ENCODE peak calls at places on chromosome 20, in five cellular contexts. One of them, this sample, is unnamed.

GRCh38 chr20:64010711-64011237 is 25.2 kb upstream of the C20orf204 start:
- DNase-seq in dorsolateral prefrontal cortex: no peak
- DNase-seq in progenitor cell of endocrine pancreas: no peak
- DNase-seq in choroid plexus epithelial cell: no peak
- DNase-seq in epithelial cell of esophagus: peak
- DNase-seq in this sample: no peak

GRCh38 chr20:38043512-38044300 is 10.2 kb downstream of the RPRD1B start:
- DNase-seq in dorsolateral prefrontal cortex: peak
- DNase-seq in progenitor cell of endocrine pancreas: no peak
- DNase-seq in choroid plexus epithelial cell: peak
- DNase-seq in epithelial cell of esophagus: peak
- DNase-seq in this sample: peak

GRCh38 chr20:35305682-35306556 is 13.7 kb upstream of the FAM83C start:
- DNase-seq in dorsolateral prefrontal cortex: peak
- DNase-seq in progenitor cell of endocrine pancreas: no peak
- DNase-seq in choroid plexus epithelial cell: peak
- DNase-seq in epithelial cell of esophagus: peak
- DNase-seq in this sample: peak

GRCh38 chr20:15900443-15900842 is 672.8 kb downstream of the KIF16B start:
- DNase-seq in dorsolateral prefrontal cortex: no peak
- DNase-seq in progenitor cell of endocrine pancreas: no peak
- DNase-seq in choroid plexus epithelial cell: peak
- DNase-seq in epithelial cell of esophagus: no peak
- DNase-seq in this sample: peak

GRCh38 chr20:2749343-2749950 is 51.0 kb downstream of the CPXM1 start:
- DNase-seq in dorsolateral prefrontal cortex: no peak
- DNase-seq in progenitor cell of endocrine pancreas: no peak
- DNase-seq in choroid plexus epithelial cell: no peak
- DNase-seq in epithelial cell of esophagus: no peak
- DNase-seq in this sample: no peak

GRCh38 chr20:19427913-19428800 is 215.7 kb downstream of the SLC24A3 start:
- DNase-seq in dorsolateral prefrontal cortex: no peak
- DNase-seq in progenitor cell of endocrine pancreas: no peak
- DNase-seq in choroid plexus epithelial cell: peak
- DNase-seq in epithelial cell of esophagus: no peak
- DNase-seq in this sample: no peak

GRCh38 chr20:2599265-2600060 is 53.0 kb upstream of the NOP56 start:
- DNase-seq in dorsolateral prefrontal cortex: no peak
- DNase-seq in progenitor cell of endocrine pancreas: no peak
- DNase-seq in choroid plexus epithelial cell: peak
- DNase-seq in epithelial cell of esophagus: no peak
- DNase-seq in this sample: no peak

GRCh38 chr20:32479697-32480140 is 105.4 kb downstream of the NOL4L start:
- DNase-seq in dorsolateral prefrontal cortex: peak
- DNase-seq in progenitor cell of endocrine pancreas: no peak
- DNase-seq in choroid plexus epithelial cell: no peak
- DNase-seq in epithelial cell of esophagus: no peak
- DNase-seq in this sample: no peak

GRCh38 chr20:37651932-37652331 is 41.9 kb upstream of the CTNNBL1 start:
- DNase-seq in dorsolateral prefrontal cortex: no peak
- DNase-seq in progenitor cell of endocrine pancreas: no peak
- DNase-seq in choroid plexus epithelial cell: peak
- DNase-seq in epithelial cell of esophagus: peak
- DNase-seq in this sample: peak

GRCh38 chr20:50762435-50763201 is 31.2 kb downstream of the PARD6B start:
- DNase-seq in dorsolateral prefrontal cortex: peak
- DNase-seq in progenitor cell of endocrine pancreas: no peak
- DNase-seq in choroid plexus epithelial cell: peak
- DNase-seq in epithelial cell of esophagus: peak
- DNase-seq in this sample: peak

GRCh38 chr20:8082999-8083398 is 49.1 kb upstream of the PLCB1 start:
- DNase-seq in dorsolateral prefrontal cortex: no peak
- DNase-seq in progenitor cell of endocrine pancreas: no peak
- DNase-seq in choroid plexus epithelial cell: peak
- DNase-seq in epithelial cell of esophagus: peak
- DNase-seq in this sample: peak

GRCh38 chr20:36611625-36612024 is 6.0 kb downstream of the RAB5IF start:
- DNase-seq in dorsolateral prefrontal cortex: no peak
- DNase-seq in progenitor cell of endocrine pancreas: no peak
- DNase-seq in choroid plexus epithelial cell: no peak
- DNase-seq in epithelial cell of esophagus: no peak
- DNase-seq in this sample: no peak

GRCh38 chr20:57392130-57392445 is 892 bp downstream of the RBM38 start:
- DNase-seq in dorsolateral prefrontal cortex: no peak
- DNase-seq in progenitor cell of endocrine pancreas: no peak
- DNase-seq in choroid plexus epithelial cell: no peak
- DNase-seq in epithelial cell of esophagus: no peak
- DNase-seq in this sample: no peak

GRCh38 chr20:24588047-24588635 is 118.7 kb downstream of the SYNDIG1 start:
- DNase-seq in dorsolateral prefrontal cortex: no peak
- DNase-seq in progenitor cell of endocrine pancreas: no peak
- DNase-seq in choroid plexus epithelial cell: no peak
- DNase-seq in epithelial cell of esophagus: no peak
- DNase-seq in this sample: no peak

GRCh38 chr20:50312682-50313187 is 122.1 kb downstream of the CEBPB start:
- DNase-seq in dorsolateral prefrontal cortex: peak
- DNase-seq in progenitor cell of endocrine pancreas: no peak
- DNase-seq in choroid plexus epithelial cell: peak
- DNase-seq in epithelial cell of esophagus: peak
- DNase-seq in this sample: peak

GRCh38 chr20:19995220-19995863 is 21.8 kb upstream of the NAA20 start:
- DNase-seq in dorsolateral prefrontal cortex: no peak
- DNase-seq in progenitor cell of endocrine pancreas: no peak
- DNase-seq in choroid plexus epithelial cell: peak
- DNase-seq in epithelial cell of esophagus: peak
- DNase-seq in this sample: peak

GRCh38 chr20:26135325-26136110 is 438.9 kb upstream of the ZNF337 start:
- DNase-seq in dorsolateral prefrontal cortex: no peak
- DNase-seq in progenitor cell of endocrine pancreas: no peak
- DNase-seq in choroid plexus epithelial cell: no peak
- DNase-seq in epithelial cell of esophagus: no peak
- DNase-seq in this sample: no peak

GRCh38 chr20:13199279-13199678 is 21.8 kb upstream of the ISM1 start:
- DNase-seq in dorsolateral prefrontal cortex: no peak
- DNase-seq in progenitor cell of endocrine pancreas: no peak
- DNase-seq in choroid plexus epithelial cell: no peak
- DNase-seq in epithelial cell of esophagus: no peak
- DNase-seq in this sample: no peak

GRCh38 chr20:2955257-2955950 is 82.1 kb downstream of the PTPRA start:
- DNase-seq in dorsolateral prefrontal cortex: no peak
- DNase-seq in progenitor cell of endocrine pancreas: no peak
- DNase-seq in choroid plexus epithelial cell: peak
- DNase-seq in epithelial cell of esophagus: no peak
- DNase-seq in this sample: no peak

GRCh38 chr20:9447182-9447581 is 67.2 kb upstream of the LAMP5 start:
- DNase-seq in dorsolateral prefrontal cortex: no peak
- DNase-seq in progenitor cell of endocrine pancreas: no peak
- DNase-seq in choroid plexus epithelial cell: no peak
- DNase-seq in epithelial cell of esophagus: no peak
- DNase-seq in this sample: no peak

GRCh38 chr20:51077601-51078000 is 54.7 kb upstream of the KCNG1 start:
- DNase-seq in dorsolateral prefrontal cortex: no peak
- DNase-seq in progenitor cell of endocrine pancreas: no peak
- DNase-seq in choroid plexus epithelial cell: no peak
- DNase-seq in epithelial cell of esophagus: peak
- DNase-seq in this sample: no peak

GRCh38 chr20:39176457-39176856 is 214.3 kb downstream of the DHX35 start:
- DNase-seq in dorsolateral prefrontal cortex: no peak
- DNase-seq in progenitor cell of endocrine pancreas: no peak
- DNase-seq in choroid plexus epithelial cell: no peak
- DNase-seq in epithelial cell of esophagus: no peak
- DNase-seq in this sample: no peak
- TF ChIP-seq CTCF in dorsolateral prefrontal cortex: no peak
- TF ChIP-seq CTCF in progenitor cell of endocrine pancreas: no peak
- TF ChIP-seq CTCF in choroid plexus epithelial cell: no peak
- TF ChIP-seq CTCF in epithelial cell of esophagus: no peak
- TF ChIP-seq CTCF in this sample: no peak

GRCh38 chr20:21026951-21027350 is 79.2 kb downstream of the LINC00237 start:
- DNase-seq in dorsolateral prefrontal cortex: no peak
- DNase-seq in progenitor cell of endocrine pancreas: no peak
- DNase-seq in choroid plexus epithelial cell: no peak
- DNase-seq in epithelial cell of esophagus: no peak
- DNase-seq in this sample: no peak

GRCh38 chr20:21029356-21029755 is 76.8 kb downstream of the LINC00237 start:
- DNase-seq in dorsolateral prefrontal cortex: no peak
- DNase-seq in progenitor cell of endocrine pancreas: no peak
- DNase-seq in choroid plexus epithelial cell: no peak
- DNase-seq in epithelial cell of esophagus: no peak
- DNase-seq in this sample: no peak

GRCh38 chr20:21028436-21028835 is 77.7 kb downstream of the LINC00237 start:
- DNase-seq in dorsolateral prefrontal cortex: no peak
- DNase-seq in progenitor cell of endocrine pancreas: no peak
- DNase-seq in choroid plexus epithelial cell: no peak
- DNase-seq in epithelial cell of esophagus: no peak
- DNase-seq in this sample: no peak

GRCh38 chr20:21028921-21029320 is 77.2 kb downstream of the LINC00237 start:
- DNase-seq in dorsolateral prefrontal cortex: no peak
- DNase-seq in progenitor cell of endocrine pancreas: no peak
- DNase-seq in choroid plexus epithelial cell: no peak
- DNase-seq in epithelial cell of esophagus: no peak
- DNase-seq in this sample: no peak

GRCh38 chr20:21027569-21027968 is 78.6 kb downstream of the LINC00237 start:
- DNase-seq in dorsolateral prefrontal cortex: no peak
- DNase-seq in progenitor cell of endocrine pancreas: no peak
- DNase-seq in choroid plexus epithelial cell: no peak
- DNase-seq in epithelial cell of esophagus: peak
- DNase-seq in this sample: peak
- TF ChIP-seq CTCF in dorsolateral prefrontal cortex: no peak
- TF ChIP-seq CTCF in progenitor cell of endocrine pancreas: peak
- TF ChIP-seq CTCF in choroid plexus epithelial cell: no peak
- TF ChIP-seq CTCF in epithelial cell of esophagus: no peak
- TF ChIP-seq CTCF in this sample: peak

GRCh38 chr20:40442181-40442963 is 246.7 kb downstream of the MAFB start:
- DNase-seq in dorsolateral prefrontal cortex: no peak
- DNase-seq in progenitor cell of endocrine pancreas: no peak
- DNase-seq in choroid plexus epithelial cell: peak
- DNase-seq in epithelial cell of esophagus: no peak
- DNase-seq in this sample: peak
- TF ChIP-seq CTCF in dorsolateral prefrontal cortex: no peak
- TF ChIP-seq CTCF in progenitor cell of endocrine pancreas: peak
- TF ChIP-seq CTCF in choroid plexus epithelial cell: peak
- TF ChIP-seq CTCF in epithelial cell of esophagus: peak
- TF ChIP-seq CTCF in this sample: no peak

DNA sequence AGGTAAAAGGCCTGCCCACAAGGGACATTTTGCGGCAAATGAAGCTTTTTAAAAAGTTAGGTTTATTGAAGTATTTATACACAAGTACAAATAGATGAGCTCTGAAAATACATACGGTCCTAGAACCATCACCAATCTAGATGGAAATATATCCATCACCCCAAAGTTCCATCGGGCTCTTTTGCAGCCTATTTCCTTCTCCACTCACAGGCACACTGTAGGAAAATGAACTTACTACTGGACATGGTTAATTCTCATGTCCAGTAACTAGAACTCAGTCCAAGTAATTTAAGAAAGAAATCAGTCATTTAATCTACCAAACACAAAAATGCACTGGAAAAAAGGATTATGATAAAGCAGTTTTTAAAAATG is 6.2 kb downstream of the PCNA start:
- DNase-seq in dorsolateral prefrontal cortex: no peak
- DNase-seq in progenitor cell of endocrine pancreas: no peak
- DNase-seq in choroid plexus epithelial cell: no peak
- DNase-seq in epithelial cell of esophagus: no peak
- DNase-seq in this sample: no peak
- TF ChIP-seq CTCF in dorsolateral prefrontal cortex: no peak
- TF ChIP-seq CTCF in progenitor cell of endocrine pancreas: no peak
- TF ChIP-seq CTCF in choroid plexus epithelial cell: no peak
- TF ChIP-seq CTCF in epithelial cell of esophagus: no peak
- TF ChIP-seq CTCF in this sample: no peak